ENCODE peak calls at places on chromosomes 5 and 9, in eight cellular contexts. One of them, this sample, is unnamed.

GRCh38 chr5:65326912-65327311 is 154.8 kb downstream of the ADAMTS6 start:
- DNase-seq in A549: no peak
- DNase-seq in MM.1S: no peak
- DNase-seq in prostate gland: no peak
- DNase-seq in spleen: no peak
- DNase-seq in IMR-90: peak
- DNase-seq in brain microvascular endothelial cell: peak
- DNase-seq in Panc1: no peak
- DNase-seq in this sample: no peak

GRCh38 chr9:108184941-108185340 is 670.8 kb downstream of the ACTL7B start:
- DNase-seq in A549: no peak
- DNase-seq in MM.1S: no peak
- DNase-seq in prostate gland: peak
- DNase-seq in spleen: no peak
- DNase-seq in IMR-90: peak
- DNase-seq in brain microvascular endothelial cell: peak
- DNase-seq in Panc1: no peak
- DNase-seq in this sample: no peak

GRCh38 chr5:180339583-180340183 is 13.5 kb downstream of the GFPT2 start:
- DNase-seq in A549: no peak
- DNase-seq in MM.1S: no peak
- DNase-seq in prostate gland: no peak
- DNase-seq in spleen: peak
- DNase-seq in IMR-90: no peak
- DNase-seq in brain microvascular endothelial cell: no peak
- DNase-seq in Panc1: no peak
- DNase-seq in this sample: no peak

GRCh38 chr9:17631396-17631795 is 52.5 kb downstream of the SH3GL2 start:
- DNase-seq in A549: no peak
- DNase-seq in MM.1S: no peak
- DNase-seq in prostate gland: no peak
- DNase-seq in spleen: no peak
- DNase-seq in IMR-90: peak
- DNase-seq in brain microvascular endothelial cell: no peak
- DNase-seq in Panc1: no peak
- DNase-seq in this sample: no peak

GRCh38 chr5:125134216-125135081 is 388.0 kb upstream of the ZNF608 start:
- DNase-seq in A549: peak
- DNase-seq in MM.1S: no peak
- DNase-seq in prostate gland: no peak
- DNase-seq in spleen: no peak
- DNase-seq in IMR-90: peak
- DNase-seq in brain microvascular endothelial cell: peak
- DNase-seq in Panc1: peak
- DNase-seq in this sample: no peak

GRCh38 chr9:135095470-135096407 is 8.3 kb downstream of the OLFM1 start:
- DNase-seq in A549: no peak
- DNase-seq in MM.1S: no peak
- DNase-seq in prostate gland: no peak
- DNase-seq in spleen: no peak
- DNase-seq in IMR-90: no peak
- DNase-seq in brain microvascular endothelial cell: no peak
- DNase-seq in Panc1: no peak
- DNase-seq in this sample: no peak

GRCh38 chr5:128869970-128870747 is 95.1 kb upstream of the SLC27A6 start:
- DNase-seq in A549: no peak
- DNase-seq in MM.1S: no peak
- DNase-seq in prostate gland: no peak
- DNase-seq in spleen: no peak
- DNase-seq in IMR-90: no peak
- DNase-seq in brain microvascular endothelial cell: no peak
- DNase-seq in Panc1: no peak
- DNase-seq in this sample: no peak

GRCh38 chr5:149500922-149501582 is 50.2 kb downstream of the CSNK1A1 start:
- DNase-seq in A549: no peak
- DNase-seq in MM.1S: no peak
- DNase-seq in prostate gland: no peak
- DNase-seq in spleen: no peak
- DNase-seq in IMR-90: peak
- DNase-seq in brain microvascular endothelial cell: peak
- DNase-seq in Panc1: no peak
- DNase-seq in this sample: no peak

GRCh38 chr9:70435948-70436347 is 21.5 kb upstream of the KLF9 start:
- DNase-seq in A549: no peak
- DNase-seq in MM.1S: no peak
- DNase-seq in prostate gland: no peak
- DNase-seq in spleen: no peak
- DNase-seq in IMR-90: peak
- DNase-seq in brain microvascular endothelial cell: peak
- DNase-seq in Panc1: no peak
- DNase-seq in this sample: no peak

GRCh38 chr9:136670571-136671253 is 8.0 kb downstream of the EGFL7 start:
- DNase-seq in A549: no peak
- DNase-seq in MM.1S: no peak
- DNase-seq in prostate gland: no peak
- DNase-seq in spleen: no peak
- DNase-seq in IMR-90: no peak
- DNase-seq in brain microvascular endothelial cell: no peak
- DNase-seq in Panc1: no peak
- DNase-seq in this sample: no peak

GRCh38 chr9:136668983-136669790 is 6.5 kb downstream of the EGFL7 start:
- DNase-seq in A549: peak
- DNase-seq in MM.1S: no peak
- DNase-seq in prostate gland: no peak
- DNase-seq in spleen: no peak
- DNase-seq in IMR-90: no peak
- DNase-seq in brain microvascular endothelial cell: no peak
- DNase-seq in Panc1: no peak
- DNase-seq in this sample: no peak

GRCh38 chr9:136667940-136668760 is 5.4 kb downstream of the EGFL7 start:
- DNase-seq in A549: no peak
- DNase-seq in MM.1S: no peak
- DNase-seq in prostate gland: no peak
- DNase-seq in spleen: no peak
- DNase-seq in IMR-90: no peak
- DNase-seq in brain microvascular endothelial cell: no peak
- DNase-seq in Panc1: no peak
- DNase-seq in this sample: no peak

GRCh38 chr9:136671254-136671614 is 8.5 kb downstream of the EGFL7 start:
- DNase-seq in A549: peak
- DNase-seq in MM.1S: no peak
- DNase-seq in prostate gland: no peak
- DNase-seq in spleen: no peak
- DNase-seq in IMR-90: no peak
- DNase-seq in brain microvascular endothelial cell: no peak
- DNase-seq in Panc1: no peak
- DNase-seq in this sample: no peak

GRCh38 chr9:136669791-136670464 is 7.2 kb downstream of the EGFL7 start:
- DNase-seq in A549: no peak
- DNase-seq in MM.1S: no peak
- DNase-seq in prostate gland: no peak
- DNase-seq in spleen: no peak
- DNase-seq in IMR-90: no peak
- DNase-seq in brain microvascular endothelial cell: no peak
- DNase-seq in Panc1: no peak
- DNase-seq in this sample: no peak
- H3K4me3 ChIP-seq in A549: no peak
- H3K4me3 ChIP-seq in MM.1S: no peak
- H3K4me3 ChIP-seq in prostate gland: no peak
- H3K4me3 ChIP-seq in spleen: peak
- H3K4me3 ChIP-seq in IMR-90: no peak
- H3K4me3 ChIP-seq in brain microvascular endothelial cell: no peak
- H3K4me3 ChIP-seq in Panc1: no peak
- H3K4me3 ChIP-seq in this sample: no peak

DNA sequence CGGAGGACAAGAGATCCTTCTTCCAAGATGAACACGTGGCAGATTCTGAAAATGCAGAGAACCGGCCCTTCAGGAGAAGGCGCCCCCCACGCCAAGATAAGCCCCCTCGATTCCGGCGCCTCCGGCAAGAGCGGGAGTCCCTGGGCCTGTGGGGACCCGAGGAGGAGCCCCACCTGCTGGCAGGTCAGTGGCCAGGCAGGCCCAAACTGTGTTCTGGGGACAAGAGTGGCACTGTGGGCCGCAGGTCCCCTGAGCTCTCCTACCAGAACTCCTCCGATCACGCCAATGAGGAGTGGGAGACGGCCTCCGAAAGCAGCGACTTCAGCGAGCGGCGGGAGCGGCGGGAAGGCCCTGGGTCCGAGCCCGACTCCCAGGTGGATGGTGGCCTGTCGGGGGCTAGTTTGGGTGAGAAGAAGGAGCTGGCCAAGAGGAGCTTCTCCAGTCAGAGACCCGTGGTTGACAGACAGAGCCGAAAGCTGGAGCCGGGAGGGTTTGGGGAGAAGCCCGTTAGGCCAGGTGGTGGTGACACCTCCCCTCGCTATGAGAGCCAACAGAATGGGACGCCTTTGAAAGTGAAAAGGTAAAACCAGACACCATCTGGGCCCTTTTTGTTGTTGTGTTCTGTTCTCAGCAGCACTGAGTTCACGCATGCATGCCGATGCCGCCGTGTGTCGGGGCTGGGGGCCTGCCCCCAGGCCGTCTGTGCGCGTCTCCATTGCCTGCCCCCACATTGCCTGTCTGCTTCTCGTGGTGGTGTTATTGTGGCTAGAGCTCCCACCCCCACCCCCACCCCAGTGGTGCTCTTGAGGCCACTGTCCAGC is 26.6 kb upstream of the POMT1 start:
- DNase-seq in A549: no peak
- DNase-seq in MM.1S: no peak
- DNase-seq in prostate gland: no peak
- DNase-seq in spleen: peak
- DNase-seq in IMR-90: no peak
- DNase-seq in brain microvascular endothelial cell: no peak
- DNase-seq in Panc1: no peak
- DNase-seq in this sample: no peak
- H3K27ac ChIP-seq in A549: no peak
- H3K27ac ChIP-seq in MM.1S: no peak
- H3K27ac ChIP-seq in prostate gland: no peak
- H3K27ac ChIP-seq in spleen: no peak
- H3K27ac ChIP-seq in IMR-90: no peak
- H3K27ac ChIP-seq in brain microvascular endothelial cell: no peak
- H3K27ac ChIP-seq in Panc1: no peak
- H3K27ac ChIP-seq in this sample: no peak

DNA sequence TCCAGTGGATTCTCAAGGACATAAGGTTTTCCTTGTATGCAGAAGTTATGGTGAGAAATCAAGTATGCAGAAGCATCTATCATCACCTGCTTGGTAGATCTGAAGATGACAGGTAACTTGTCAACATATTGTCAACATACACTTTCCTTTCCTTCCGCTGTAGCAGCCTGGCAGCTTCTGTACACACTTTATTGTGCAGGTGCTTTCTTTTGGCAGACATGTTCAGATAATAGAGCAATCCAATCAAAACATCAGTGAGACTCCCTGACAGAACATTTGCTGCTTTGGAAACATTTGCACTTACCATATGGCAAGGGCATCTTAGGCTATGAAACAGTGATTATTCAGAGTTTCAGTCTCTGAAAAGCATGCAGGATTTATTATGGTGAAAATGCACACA is 161.1 kb upstream of the CDH12 start:
- DNase-seq in A549: no peak
- DNase-seq in MM.1S: no peak
- DNase-seq in prostate gland: no peak
- DNase-seq in spleen: no peak
- DNase-seq in IMR-90: no peak
- DNase-seq in brain microvascular endothelial cell: no peak
- DNase-seq in Panc1: no peak
- DNase-seq in this sample: no peak
- H3K4me3 ChIP-seq in A549: no peak
- H3K4me3 ChIP-seq in MM.1S: no peak
- H3K4me3 ChIP-seq in prostate gland: no peak
- H3K4me3 ChIP-seq in spleen: peak
- H3K4me3 ChIP-seq in IMR-90: no peak
- H3K4me3 ChIP-seq in brain microvascular endothelial cell: no peak
- H3K4me3 ChIP-seq in Panc1: no peak
- H3K4me3 ChIP-seq in this sample: no peak

GRCh38 chr9:33138768-33139167 is 28.4 kb downstream of the B4GALT1 start:
- DNase-seq in A549: no peak
- DNase-seq in MM.1S: no peak
- DNase-seq in prostate gland: no peak
- DNase-seq in spleen: peak
- DNase-seq in IMR-90: no peak
- DNase-seq in brain microvascular endothelial cell: no peak
- DNase-seq in Panc1: no peak
- DNase-seq in this sample: no peak
- H3K27ac ChIP-seq in A549: no peak
- H3K27ac ChIP-seq in MM.1S: no peak
- H3K27ac ChIP-seq in prostate gland: no peak
- H3K27ac ChIP-seq in spleen: peak
- H3K27ac ChIP-seq in IMR-90: peak
- H3K27ac ChIP-seq in brain microvascular endothelial cell: no peak
- H3K27ac ChIP-seq in Panc1: no peak
- H3K27ac ChIP-seq in this sample: no peak

This sample was measured in iPS DF 6.9.